ENCODE peak calls at places on chromosome 13, in six cellular contexts. J is A549, G is GM23248, A is HCT116, P is K562, O is neural progenitor cell. H is an unnamed sample.

GRCh38 chr13:48165063-48165462 is 67.9 kb upstream of the ITM2B start:
- DNase-seq in J (no peak), G (peak; percentile 12), A (no peak), P (no peak), O (no peak), H (no peak)

GRCh38 chr13:99086149-99086868 is 108.4 kb upstream of the DOCK9 start:
- DNase-seq in J (peak; percentile 42), G (peak; percentile 91), A (no peak), P (peak; percentile 80), O (peak; percentile 87), H (peak; percentile 64)

GRCh38 chr13:85651440-85651839 is 147.8 kb downstream of the SLITRK6 start:
- DNase-seq in J (no peak), G (no peak), A (no peak), P (no peak), O (no peak), H (peak; percentile 90)

GRCh38 chr13:109787135-109787954 is 962 bp upstream of the IRS2 start:
- DNase-seq in J (no peak), G (peak; percentile 72), A (no peak), P (peak; percentile 51), O (peak; percentile 84), H (peak; percentile 49)

GRCh38 chr13:45036206-45036605 is 46.9 kb downstream of the GPALPP1 start:
- DNase-seq in J (no peak), G (no peak), A (no peak), P (no peak), O (no peak), H (no peak)

GRCh38 chr13:112443191-112444000 is 67.2 kb downstream of the SPACA7 start:
- DNase-seq in J (no peak), G (peak; percentile 35), A (no peak), P (peak; percentile 23), O (peak; percentile 81), H (no peak)

GRCh38 chr13:112069063-112069726 is 2.2 kb downstream of the SOX1 start:
- DNase-seq in J (no peak), G (no peak), A (no peak), P (no peak), O (peak; percentile 62), H (no peak)

GRCh38 chr13:50352720-50353491 is 337.7 kb downstream of the KCNRG start:
- DNase-seq in J (no peak), G (no peak), A (no peak), P (no peak), O (no peak), H (no peak)

GRCh38 chr13:54657588-54657987 is 1629.0 kb downstream of the OLFM4 start:
- DNase-seq in J (no peak), G (no peak), A (no peak), P (no peak), O (no peak), H (no peak)

GRCh38 chr13:23902975-23903905 is 5.9 kb upstream of the C1QTNF9B start:
- DNase-seq in J (no peak), G (no peak), A (no peak), P (no peak), O (peak; percentile 52), H (no peak)

GRCh38 chr13:30109471-30110135 is 197.7 kb downstream of the KATNAL1 start:
- DNase-seq in J (no peak), G (no peak), A (no peak), P (no peak), O (no peak), H (no peak)

GRCh38 chr13:95604534-95604915 is 40.0 kb downstream of the DZIP1 start:
- DNase-seq in J (no peak), G (no peak), A (no peak), P (no peak), O (no peak), H (peak; percentile 8)

GRCh38 chr13:110520431-110521295 is 40.9 kb downstream of the RAB20 start:
- DNase-seq in J (no peak), G (peak; percentile 85), A (no peak), P (no peak), O (no peak), H (no peak)

GRCh38 chr13:112934075-112934474 is 34.9 kb upstream of the MCF2L start:
- DNase-seq in J (no peak), G (no peak), A (no peak), P (no peak), O (no peak), H (no peak)

GRCh38 chr13:102141625-102142472 is 260.0 kb downstream of the FGF14 start:
- DNase-seq in J (peak; percentile 1), G (peak; percentile 67), A (no peak), P (peak; percentile 10), O (peak; percentile 31), H (no peak)

GRCh38 chr13:75395901-75396300 is 86.1 kb downstream of the TBC1D4 start:
- DNase-seq in J (no peak), G (no peak), A (no peak), P (no peak), O (no peak), H (no peak)

GRCh38 chr13:113860051-113860471 is 3.8 kb downstream of the GAS6 start:
- DNase-seq in J (no peak), G (no peak), A (no peak), P (no peak), O (no peak), H (no peak)

GRCh38 chr13:50006426-50007135 is 8.7 kb upstream of the KCNRG start:
- DNase-seq in J (no peak), G (peak; percentile 36), A (no peak), P (no peak), O (no peak), H (no peak)

GRCh38 chr13:99862243-99862642 is 109.3 kb downstream of the ZIC5 start:
- DNase-seq in J (no peak), G (no peak), A (no peak), P (no peak), O (no peak), H (no peak)

GRCh38 chr13:111620586-111620985 is 300.1 kb downstream of the TEX29 start:
- DNase-seq in J (no peak), G (no peak), A (no peak), P (no peak), O (no peak), H (no peak)

GRCh38 chr13:24068472-24068871 is 92.0 kb upstream of the SPATA13 start:
- DNase-seq in J (no peak), G (peak; percentile 45), A (no peak), P (no peak), O (no peak), H (no peak)

GRCh38 chr13:113842336-113843062 is 21.4 kb downstream of the GAS6 start:
- DNase-seq in J (no peak), G (no peak), A (no peak), P (no peak), O (no peak), H (no peak)

GRCh38 chr13:99971576-99972189 is at the start of gene ZIC5:
- DNase-seq in J (peak; percentile 72), G (no peak), A (no peak), P (no peak), O (peak; percentile 95), H (no peak)

DNA sequence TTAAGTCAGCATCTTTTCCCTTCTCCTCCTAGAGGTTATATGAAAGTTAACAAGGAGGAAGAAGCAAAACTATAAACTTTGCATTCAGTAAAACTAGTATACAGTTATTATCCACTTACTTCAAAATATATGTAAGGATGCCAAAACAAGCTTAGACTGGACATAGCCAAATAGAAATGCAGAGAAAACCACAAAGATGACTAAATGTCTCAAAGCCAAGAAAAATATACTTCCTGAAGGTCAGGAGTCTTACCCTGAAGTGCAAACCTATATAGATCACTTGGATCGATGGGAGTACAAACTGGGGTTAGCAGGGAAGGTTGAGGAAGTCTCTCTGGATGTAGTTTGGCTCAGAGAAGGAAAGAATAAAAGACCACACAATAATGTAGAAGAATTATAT is 112.2 kb upstream of the RXFP2 start:
- DNase-seq in J (no peak), G (peak; percentile 74), A (no peak), P (no peak), O (no peak), H (peak; percentile 19)
- H3K4me2 ChIP-seq in J (no peak overlapping the region), G (peak overlapping the region; percentile 48), A (no peak overlapping the region), P (no peak overlapping the region), O (no peak overlapping the region), H (peak overlapping the region; percentile 39)

GRCh38 chr13:94322925-94323324 is 156.6 kb downstream of the DCT start:
- DNase-seq in J (no peak), G (peak; percentile 58), A (no peak), P (no peak), O (no peak), H (no peak)

GRCh38 chr13:94323746-94324408 is 155.6 kb downstream of the DCT start:
- DNase-seq in J (no peak), G (no peak), A (no peak), P (no peak), O (no peak), H (no peak)

GRCh38 chr13:94313321-94313720 is 166.2 kb downstream of the DCT start:
- DNase-seq in J (no peak), G (no peak), A (no peak), P (no peak), O (no peak), H (no peak)

GRCh38 chr13:94315188-94315587 is 164.3 kb downstream of the DCT start:
- DNase-seq in J (no peak), G (no peak), A (no peak), P (no peak), O (no peak), H (no peak)

DNA sequence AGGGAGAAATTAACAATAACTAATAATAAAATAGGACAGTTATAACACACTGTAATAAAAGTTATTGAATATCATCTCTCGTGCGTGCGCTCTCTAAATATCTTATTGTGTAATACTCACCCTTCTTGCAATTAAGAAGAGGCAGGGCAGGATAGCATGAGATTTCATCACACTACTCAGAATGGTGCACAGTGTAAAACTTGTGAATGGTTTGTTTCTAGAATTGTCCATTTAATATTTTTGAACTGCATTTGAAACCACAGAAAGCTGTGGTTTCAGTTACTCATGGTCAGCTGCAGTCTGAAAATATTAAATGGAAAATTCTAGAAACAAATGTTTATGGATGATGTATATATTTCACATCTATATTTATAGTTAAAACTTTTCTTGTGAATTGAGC is 161.1 kb downstream of the DCT start:
- DNase-seq in J (no peak), G (peak; percentile 30), A (no peak), P (no peak), O (no peak), H (peak; percentile 41)
- H3K4me2 ChIP-seq in J (no peak overlapping the region), G (peak overlapping the region; percentile 53), A (no peak overlapping the region), P (no peak overlapping the region), O (no peak overlapping the region), H (no peak overlapping the region)

DNA sequence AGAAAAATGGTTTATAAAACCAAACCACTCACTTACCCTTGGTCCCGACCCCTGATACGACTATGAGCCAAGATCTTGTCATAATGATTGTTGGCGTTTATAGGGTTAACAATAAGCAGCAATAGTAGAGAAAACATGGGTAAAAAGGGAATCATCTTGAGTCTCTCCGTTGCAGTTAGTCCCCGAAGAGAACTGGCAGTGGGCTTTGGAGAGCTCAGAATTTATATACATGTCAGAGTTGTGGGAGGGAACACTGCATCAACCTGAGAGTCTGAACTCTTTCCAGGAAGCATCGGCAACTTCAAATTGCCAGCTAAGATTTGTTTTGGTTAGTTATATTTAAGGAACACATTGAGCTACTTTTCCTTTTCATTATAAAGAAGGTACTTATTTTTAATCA is at the start of gene POSTN:
- DNase-seq in J (no peak), G (peak; percentile 34), A (no peak), P (no peak), O (no peak), H (no peak)
- H3K4me2 ChIP-seq in J (no peak within 1 kb of the TSS), G (peak within 1 kb of the TSS; percentile 77), A (no peak within 1 kb of the TSS), P (no peak within 1 kb of the TSS), O (no peak within 1 kb of the TSS), H (peak within 1 kb of the TSS; percentile 47)

DNA sequence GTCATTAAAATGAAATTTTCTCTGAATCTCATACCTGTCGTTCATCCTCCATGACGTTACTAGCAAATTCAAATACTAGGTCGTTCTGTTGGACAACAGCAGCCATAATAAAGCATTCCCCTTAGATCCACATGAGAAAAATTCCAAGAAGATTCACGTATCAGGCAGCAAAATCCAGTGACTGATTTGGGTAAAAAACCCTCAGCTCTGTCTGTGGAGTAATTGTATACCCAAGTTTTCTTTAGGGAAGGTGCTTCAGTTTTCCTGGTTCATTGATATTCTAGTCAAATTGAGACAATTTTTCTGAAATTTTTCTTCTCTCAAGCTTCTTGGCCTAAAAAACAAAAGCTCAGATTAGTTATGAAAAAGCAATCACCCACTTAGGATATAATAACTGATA is 37.2 kb downstream of the ELF1 start:
- DNase-seq in J (no peak), G (no peak), A (no peak), P (no peak), O (no peak), H (no peak)
- H3K4me2 ChIP-seq in J (no peak overlapping the region), G (no peak overlapping the region), A (no peak overlapping the region), P (peak overlapping the region; percentile 65), O (no peak overlapping the region), H (no peak overlapping the region)